ENCODE peak calls at places on chromosomes 4 and X, in five cellular contexts. X is nephron progenitor cell, H is A549, Y is Peyer's patch, K is endothelial cell. Q is an unnamed sample.

GRCh38 chr4:110087116-110087708 is 111.2 kb downstream of the ELOVL6 start:
- DNase-seq in X (no peak), H (no peak), Y (no peak), K (no peak), Q (peak; percentile 84)

GRCh38 chr4:1413221-1413663 is 7.0 kb upstream of the NKX1-1 start:
- DNase-seq in X (no peak), H (no peak), Y (no peak), K (no peak), Q (no peak)

GRCh38 chr4:122152699-122153328 is 683 bp downstream of the BLTP1 start:
- DNase-seq in X (peak; percentile 47), H (peak; percentile 9), Y (peak; percentile 38), K (peak; percentile 42), Q (peak; percentile 64)

GRCh38 chrX:104343408-104344129 is 88.8 kb upstream of the ESX1 start:
- DNase-seq in X (peak; percentile 34), H (peak; percentile 78), Y (no peak), K (peak; percentile 68), Q (peak; percentile 51)

GRCh38 chr4:94621491-94622080 is 136.2 kb upstream of the BMPR1B start:
- DNase-seq in X (peak; percentile 36), H (peak; percentile 57), Y (no peak), K (peak; percentile 27), Q (peak; percentile 53)

GRCh38 chr4:140952709-140953108 is 180.6 kb downstream of the RNF150 start:
- DNase-seq in X (no peak), H (no peak), Y (no peak), K (no peak), Q (peak; percentile 70)

GRCh38 chr4:5870701-5871100 is 22.2 kb downstream of the CRMP1 start:
- DNase-seq in X (no peak), H (no peak), Y (no peak), K (no peak), Q (no peak)

GRCh38 chr4:108315699-108316098 is 147.0 kb upstream of the LEF1 start:
- DNase-seq in X (no peak), H (no peak), Y (no peak), K (no peak), Q (no peak)

GRCh38 chr4:182914357-182914756 is 2.8 kb downstream of the DCTD start:
- DNase-seq in X (no peak), H (no peak), Y (no peak), K (no peak), Q (no peak)

GRCh38 chr4:148116264-148116663 is 325.9 kb downstream of the NR3C2 start:
- DNase-seq in X (no peak), H (no peak), Y (no peak), K (no peak), Q (no peak)

GRCh38 chrX:41730101-41730500 is 6.1 kb downstream of the GPR82 start:
- DNase-seq in X (no peak), H (no peak), Y (no peak), K (no peak), Q (peak; percentile 33)

GRCh38 chr4:1192091-1192492 is 19.7 kb upstream of the SPON2 start:
- DNase-seq in X (no peak), H (peak; percentile 46), Y (peak; percentile 40), K (no peak), Q (peak; percentile 98)

GRCh38 chr4:147770831-147771230 is 38.9 kb downstream of the ARHGAP10 start:
- DNase-seq in X (no peak), H (no peak), Y (no peak), K (no peak), Q (no peak)

GRCh38 chrX:122219735-122220134 is 964.3 kb upstream of the GRIA3 start:
- DNase-seq in X (no peak), H (no peak), Y (no peak), K (no peak), Q (no peak)

GRCh38 chr4:74364649-74365491 is at the start of gene EREG:
- DNase-seq in X (peak; percentile 76), H (peak; percentile 88), Y (no peak), K (peak; percentile 54), Q (peak; percentile 62)

GRCh38 chr4:18512718-18513117 is 491.2 kb upstream of the LCORL start:
- DNase-seq in X (no peak), H (no peak), Y (no peak), K (no peak), Q (no peak)

GRCh38 chrX:151538190-151539122 is 25.0 kb upstream of the PASD1 start:
- DNase-seq in X (no peak), H (peak; percentile 6), Y (no peak), K (no peak), Q (no peak)

GRCh38 chr4:97491856-97492255 is 651.4 kb downstream of the STPG2 start:
- DNase-seq in X (no peak), H (no peak), Y (no peak), K (no peak), Q (no peak)

GRCh38 chr4:108849611-108850406 is 87.0 kb upstream of the ETNPPL start:
- DNase-seq in X (no peak), H (no peak), Y (no peak), K (no peak), Q (peak; percentile 37)

GRCh38 chr4:134777626-134778025 is 576.0 kb upstream of the PABPC4L start:
- DNase-seq in X (no peak), H (peak; percentile 3), Y (no peak), K (peak; percentile 9), Q (peak; percentile 49)

GRCh38 chr4:145001635-145002034 is 96.4 kb downstream of the ANAPC10 start:
- DNase-seq in X (no peak), H (no peak), Y (no peak), K (no peak), Q (no peak)

GRCh38 chr4:52914051-52914605 is 52.0 kb downstream of the RASL11B start:
- DNase-seq in X (no peak), H (no peak), Y (no peak), K (no peak), Q (peak; percentile 42)

GRCh38 chrX:155108427-155108826 is 37.1 kb downstream of the BRCC3 start:
- DNase-seq in X (no peak), H (no peak), Y (no peak), K (no peak), Q (no peak)

GRCh38 chrX:38636949-38637819 is 75.8 kb downstream of the TSPAN7 start:
- DNase-seq in X (no peak), H (no peak), Y (no peak), K (no peak), Q (no peak)

GRCh38 chrX:65871671-65872311 is 168.1 kb downstream of the VSIG4 start:
- DNase-seq in X (no peak), H (peak; percentile 67), Y (peak; percentile 31), K (peak; percentile 28), Q (peak; percentile 4)

GRCh38 chr4:182555997-182556418 is 312.8 kb downstream of the TENM3 start:
- DNase-seq in X (no peak), H (no peak), Y (no peak), K (no peak), Q (no peak)

GRCh38 chr4:127000846-127001245 is 631.9 kb upstream of the INTU start:
- DNase-seq in X (no peak), H (no peak), Y (no peak), K (no peak), Q (no peak)

GRCh38 chr4:97367878-97368277 is 775.4 kb downstream of the STPG2 start:
- DNase-seq in X (no peak), H (peak; percentile 47), Y (no peak), K (no peak), Q (no peak)

GRCh38 chrX:143994206-143994605 is 110.3 kb downstream of the UBE2NL start:
- DNase-seq in X (no peak), H (no peak), Y (no peak), K (no peak), Q (no peak)

GRCh38 chrX:46209768-46210167 is 335.5 kb downstream of the ZNF674 start:
- DNase-seq in X (no peak), H (no peak), Y (no peak), K (no peak), Q (no peak)

GRCh38 chrX:53244610-53245009 is 19.6 kb upstream of the KDM5C start:
- DNase-seq in X (no peak), H (no peak), Y (no peak), K (no peak), Q (no peak)
- TF ChIP-seq CTCF in X (no peak), H (peak; percentile 28), Y (no peak), K (peak; percentile 43), Q (peak; percentile 38)

GRCh38 chr4:78370625-78371372 is 180.8 kb upstream of the ANXA3 start:
- DNase-seq in X (no peak), H (no peak), Y (no peak), K (no peak), Q (no peak)
- TF ChIP-seq CTCF in X (no peak), H (no peak), Y (no peak), K (no peak), Q (no peak)

DNA sequence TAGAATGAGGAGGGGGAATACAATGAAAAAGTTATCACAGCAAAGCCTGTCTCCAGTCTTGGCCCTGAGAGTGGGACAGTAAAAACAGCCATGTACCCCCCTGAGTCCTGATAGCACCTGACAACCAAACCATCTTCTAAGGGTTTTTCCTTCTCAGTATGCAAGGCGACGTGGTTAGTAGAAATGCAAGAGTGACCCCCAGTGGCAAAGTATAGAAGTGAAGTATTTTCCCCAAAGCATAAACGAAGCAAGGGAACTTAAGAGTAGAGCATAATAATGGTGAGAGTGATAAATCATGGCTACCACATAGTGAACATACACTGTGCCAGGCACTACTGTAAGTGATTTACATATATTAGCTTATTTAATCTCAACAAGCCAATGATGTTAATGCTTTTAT is 52.8 kb downstream of the FAM47C start:
- DNase-seq in X (peak; percentile 15), H (peak; percentile 35), Y (no peak), K (peak; percentile 43), Q (peak; percentile 62)
- TF ChIP-seq CTCF in X (peak; percentile 54), H (peak; percentile 35), Y (no peak), K (peak; percentile 31), Q (peak; percentile 55)

DNA sequence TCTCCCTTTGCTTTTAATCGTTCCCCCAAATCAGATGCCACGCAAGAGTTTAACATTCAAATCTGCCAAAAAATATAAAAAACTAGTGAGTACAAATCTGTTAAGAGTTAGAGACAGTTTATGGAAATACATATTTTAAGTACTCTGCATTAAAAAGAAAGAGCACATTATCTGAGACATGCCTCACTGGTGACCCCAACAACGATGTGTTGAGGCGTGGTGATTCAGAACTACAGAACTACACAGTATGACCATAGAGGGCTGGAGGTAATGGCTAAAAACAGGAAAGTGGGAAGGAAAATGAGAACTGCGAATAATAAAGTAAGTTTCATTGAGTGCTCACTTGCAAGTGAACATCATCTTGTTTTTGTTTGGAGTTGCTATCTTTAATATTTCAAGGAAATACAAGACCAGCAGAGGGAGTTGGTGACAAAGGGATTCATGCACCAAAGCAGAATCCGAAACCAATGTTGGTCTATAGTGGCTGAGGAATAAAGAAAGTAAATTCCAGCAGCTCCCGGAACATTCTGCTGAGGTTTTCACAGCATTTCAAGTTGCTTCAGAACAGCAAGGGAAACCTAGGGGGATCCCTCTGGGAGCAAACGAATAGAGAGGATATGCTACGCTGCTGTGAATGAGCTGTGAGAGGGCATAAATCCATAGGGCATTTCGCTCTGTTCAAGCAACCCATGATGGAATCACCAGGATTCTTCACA is 92.2 kb downstream of the DCHS2 start:
- DNase-seq in X (no peak), H (peak; percentile 51), Y (no peak), K (no peak), Q (peak; percentile 40)
- TF ChIP-seq CTCF in X (no peak), H (peak; percentile 61), Y (no peak), K (no peak), Q (peak; percentile 22)

GRCh38 chrX:71652405-71652804 is 14.9 kb upstream of the LOC101059915 start:
- DNase-seq in X (peak; percentile 41), H (peak; percentile 61), Y (peak; percentile 40), K (peak; percentile 54), Q (peak; percentile 55)

GRCh38 chrX:71653344-71653743 is 14.0 kb upstream of the LOC101059915 start:
- DNase-seq in X (no peak), H (no peak), Y (no peak), K (no peak), Q (no peak)

GRCh38 chrX:71650333-71650969 is 16.9 kb upstream of the LOC101059915 start:
- DNase-seq in X (no peak), H (peak; percentile 17), Y (no peak), K (no peak), Q (no peak)
- TF ChIP-seq CTCF in X (no peak), H (no peak), Y (no peak), K (no peak), Q (peak; percentile 4)

Q was measured in cardiac muscle cell.